ENCODE peak calls at places on chromosomes 5 and 9, in four cellular contexts. C, A, G and O are unnamed samples.

GRCh38 chr5:177307544-177308363 is 3.9 kb downstream of the MXD3 start:
- DNase-seq in C (no peak), A (no peak), G (no peak), O (no peak)

GRCh38 chr9:88808019-88808656 is 183.1 kb upstream of the S1PR3 start:
- DNase-seq in C (peak), G (no peak), A (no peak), O (no peak)

GRCh38 chr9:113137196-113138168 is 13.3 kb upstream of the SLC31A2 start:
- DNase-seq in A (no peak), G (no peak), C (no peak), O (no peak)

GRCh38 chr9:130463141-130463540 is 18.4 kb downstream of the ASS1 start:
- DNase-seq in A (no peak), C (no peak), G (no peak), O (no peak)

GRCh38 chr5:1010641-1011046 is 2.0 kb downstream of the NKD2 start:
- DNase-seq in G (no peak), A (no peak), C (no peak), O (no peak)

GRCh38 chr5:142115937-142116614 is 7.5 kb downstream of the NDFIP1 start:
- DNase-seq in G (no peak), A (no peak), C (peak), O (no peak)

GRCh38 chr9:35406183-35406959 is 83.5 kb upstream of the RUSC2 start:
- DNase-seq in G (no peak), A (no peak), C (peak), O (peak)

GRCh38 chr5:15797116-15797515 is 297.1 kb downstream of the FBXL7 start:
- DNase-seq in A (no peak), C (no peak), G (no peak), O (no peak)

GRCh38 chr5:124867064-124867707 is 120.7 kb upstream of the ZNF608 start:
- DNase-seq in C (peak), A (no peak), G (no peak), O (no peak)

GRCh38 chr5:173547579-173547978 is 68.9 kb downstream of the BOD1 start:
- DNase-seq in G (no peak), A (peak), C (peak), O (no peak)

GRCh38 chr5:133938039-133938821 is 30.2 kb downstream of the C5orf15 start:
- DNase-seq in G (no peak), C (peak), A (no peak), O (no peak)

GRCh38 chr5:14464101-14464500 is 117.5 kb upstream of the OTULINL start:
- DNase-seq in A (no peak), C (peak), G (no peak), O (no peak)

GRCh38 chr5:26388946-26389345 is 649.4 kb downstream of the CDH9 start:
- DNase-seq in A (no peak), G (peak), C (no peak), O (no peak)

GRCh38 chr9:117407436-117408022 is 7.3 kb downstream of the ASTN2 start:
- DNase-seq in A (no peak), G (no peak), C (no peak), O (no peak)

GRCh38 chr9:118578467-118578866 is 790.8 kb downstream of the BRINP1 start:
- DNase-seq in G (no peak), C (peak), A (peak), O (no peak)

GRCh38 chr5:168364151-168364661 is 72.8 kb downstream of the WWC1 start:
- DNase-seq in C (no peak), A (no peak), G (no peak), O (no peak)

GRCh38 chr5:145918397-145918796 is 18.0 kb upstream of the SH3RF2 start:
- DNase-seq in C (no peak), A (no peak), G (no peak), O (no peak)

GRCh38 chr5:151966046-151966445 is 41.4 kb upstream of the GLRA1 start:
- DNase-seq in A (no peak), C (no peak), G (no peak), O (no peak)

GRCh38 chr5:149037819-149038218 is 25.0 kb downstream of the SH3TC2 start:
- DNase-seq in A (no peak), C (no peak), G (no peak), O (no peak)

GRCh38 chr9:98175762-98176161 is 16.7 kb downstream of the CORO2A start:
- DNase-seq in G (no peak), C (no peak), A (no peak), O (no peak)

GRCh38 chr9:6384732-6385131 is 28.3 kb upstream of the UHRF2 start:
- DNase-seq in G (no peak), A (no peak), C (no peak), O (no peak)

GRCh38 chr9:117622347-117622746 is 81.9 kb upstream of the TLR4 start:
- DNase-seq in A (no peak), C (no peak), G (no peak), O (no peak)

GRCh38 chr5:59744531-59744992 is 149.0 kb downstream of the PDE4D start:
- DNase-seq in C (peak), G (peak), A (no peak), O (no peak)

GRCh38 chr9:134323741-134324358 is 2.4 kb upstream of the RXRA start:
- DNase-seq in C (no peak), G (peak), A (peak), O (peak)

GRCh38 chr5:167658890-167659289 is 632.6 kb upstream of the WWC1 start:
- DNase-seq in C (no peak), A (no peak), G (no peak), O (no peak)

GRCh38 chr5:32753765-32754164 is 42.6 kb downstream of the NPR3 start:
- DNase-seq in C (no peak), A (peak), G (no peak), O (no peak)

GRCh38 chr5:143435207-143435657 is 31.7 kb upstream of the NR3C1 start:
- DNase-seq in A (peak), C (peak), G (no peak), O (peak)